ENCODE peak calls at places on chromosomes 4 and X, in five cellular contexts. One of them, this sample, is unnamed.

GRCh38 chr4:47704693-47705325 is 133.1 kb downstream of the CORIN start:
- DNase-seq in CD8-positive, alpha-beta memory T cell: no peak
- DNase-seq in ovary: no peak
- DNase-seq in PC-3: peak
- DNase-seq in GM23338: peak
- DNase-seq in this sample: no peak

GRCh38 chr4:156771171-156771837 is 200.3 kb downstream of the PDGFC start:
- DNase-seq in ovary: no peak
- DNase-seq in PC-3: peak
- DNase-seq in GM23338: peak
- DNase-seq in CD8-positive, alpha-beta memory T cell: no peak
- DNase-seq in this sample: no peak

GRCh38 chrX:108224727-108225455 is 133.3 kb downstream of the ATG4A start:
- DNase-seq in GM23338: peak
- DNase-seq in PC-3: peak
- DNase-seq in CD8-positive, alpha-beta memory T cell: no peak
- DNase-seq in ovary: peak
- DNase-seq in this sample: no peak

GRCh38 chr4:8507251-8507570 is 66.6 kb downstream of the TRMT44 start:
- DNase-seq in CD8-positive, alpha-beta memory T cell: no peak
- DNase-seq in ovary: peak
- DNase-seq in GM23338: no peak
- DNase-seq in PC-3: no peak
- DNase-seq in this sample: no peak

GRCh38 chr4:153522800-153523089 is 56.6 kb downstream of the TMEM131L start:
- DNase-seq in CD8-positive, alpha-beta memory T cell: peak
- DNase-seq in PC-3: no peak
- DNase-seq in GM23338: no peak
- DNase-seq in ovary: no peak
- DNase-seq in this sample: no peak

GRCh38 chrX:55074851-55075467 is at the start of gene PAGE2B:
- DNase-seq in CD8-positive, alpha-beta memory T cell: no peak
- DNase-seq in ovary: no peak
- DNase-seq in GM23338: no peak
- DNase-seq in PC-3: no peak
- DNase-seq in this sample: no peak

GRCh38 chrX:10156199-10157031 is at the start of gene CLCN4:
- DNase-seq in PC-3: peak
- DNase-seq in GM23338: peak
- DNase-seq in ovary: peak
- DNase-seq in CD8-positive, alpha-beta memory T cell: no peak
- DNase-seq in this sample: peak

GRCh38 chrX:121598356-121598755 is 550.9 kb downstream of the GLUD2 start:
- DNase-seq in CD8-positive, alpha-beta memory T cell: no peak
- DNase-seq in GM23338: no peak
- DNase-seq in PC-3: peak
- DNase-seq in ovary: no peak
- DNase-seq in this sample: no peak

GRCh38 chr4:78585633-78586032 is 34.1 kb downstream of the ANXA3 start:
- DNase-seq in CD8-positive, alpha-beta memory T cell: no peak
- DNase-seq in GM23338: no peak
- DNase-seq in PC-3: no peak
- DNase-seq in ovary: no peak
- DNase-seq in this sample: no peak

GRCh38 chrX:96004386-96004785 is 680.3 kb upstream of the DIAPH2 start:
- DNase-seq in PC-3: peak
- DNase-seq in CD8-positive, alpha-beta memory T cell: no peak
- DNase-seq in ovary: no peak
- DNase-seq in GM23338: no peak
- DNase-seq in this sample: no peak

GRCh38 chrX:2894885-2895292 is 34.2 kb downstream of the ARSD start:
- DNase-seq in CD8-positive, alpha-beta memory T cell: no peak
- DNase-seq in PC-3: peak
- DNase-seq in ovary: no peak
- DNase-seq in GM23338: no peak
- DNase-seq in this sample: no peak

GRCh38 chr4:6471303-6472007 is 959 bp downstream of the PPP2R2C start:
- DNase-seq in ovary: no peak
- DNase-seq in GM23338: peak
- DNase-seq in CD8-positive, alpha-beta memory T cell: no peak
- DNase-seq in PC-3: no peak
- DNase-seq in this sample: no peak

GRCh38 chr4:176849076-176849475 is 56.4 kb upstream of the VEGFC start:
- DNase-seq in GM23338: no peak
- DNase-seq in CD8-positive, alpha-beta memory T cell: no peak
- DNase-seq in ovary: no peak
- DNase-seq in PC-3: no peak
- DNase-seq in this sample: no peak

GRCh38 chr4:156512622-156513021 is 459.0 kb downstream of the PDGFC start:
- DNase-seq in PC-3: no peak
- DNase-seq in ovary: no peak
- DNase-seq in GM23338: no peak
- DNase-seq in CD8-positive, alpha-beta memory T cell: no peak
- DNase-seq in this sample: no peak

GRCh38 chr4:8230891-8231290 is 31.8 kb downstream of the SH3TC1 start:
- DNase-seq in GM23338: no peak
- DNase-seq in CD8-positive, alpha-beta memory T cell: no peak
- DNase-seq in ovary: no peak
- DNase-seq in PC-3: no peak
- DNase-seq in this sample: no peak

GRCh38 chrX:2608638-2609430 is 82.3 kb upstream of the CD99 start:
- DNase-seq in CD8-positive, alpha-beta memory T cell: peak
- DNase-seq in GM23338: peak
- DNase-seq in PC-3: peak
- DNase-seq in ovary: peak
- DNase-seq in this sample: peak

GRCh38 chrX:49838374-49838773 is 9.3 kb downstream of the PAGE4 start:
- DNase-seq in ovary: no peak
- DNase-seq in GM23338: peak
- DNase-seq in CD8-positive, alpha-beta memory T cell: no peak
- DNase-seq in PC-3: peak
- DNase-seq in this sample: no peak

GRCh38 chr4:169158860-169159259 is 111.9 kb downstream of the SH3RF1 start:
- DNase-seq in PC-3: no peak
- DNase-seq in ovary: no peak
- DNase-seq in GM23338: no peak
- DNase-seq in CD8-positive, alpha-beta memory T cell: no peak
- DNase-seq in this sample: no peak

GRCh38 chr4:113869743-113870375 is 108.3 kb upstream of the CAMK2D start:
- DNase-seq in GM23338: no peak
- DNase-seq in CD8-positive, alpha-beta memory T cell: no peak
- DNase-seq in ovary: no peak
- DNase-seq in PC-3: peak
- DNase-seq in this sample: no peak

GRCh38 chr4:38868055-38868965 is 704 bp downstream of the FAM114A1 start:
- DNase-seq in GM23338: peak
- DNase-seq in CD8-positive, alpha-beta memory T cell: no peak
- DNase-seq in ovary: peak
- DNase-seq in PC-3: no peak
- DNase-seq in this sample: no peak

GRCh38 chr4:8699063-8699385 is 106.5 kb downstream of the CPZ start:
- DNase-seq in ovary: no peak
- DNase-seq in CD8-positive, alpha-beta memory T cell: no peak
- DNase-seq in GM23338: no peak
- DNase-seq in PC-3: no peak
- DNase-seq in this sample: no peak

GRCh38 chr4:68369474-68369805 is 19.6 kb upstream of the YTHDC1 start:
- DNase-seq in GM23338: no peak
- DNase-seq in PC-3: peak
- DNase-seq in ovary: no peak
- DNase-seq in CD8-positive, alpha-beta memory T cell: no peak
- DNase-seq in this sample: no peak

GRCh38 chr4:27360651-27361347 is 500.2 kb downstream of the STIM2 start:
- DNase-seq in PC-3: peak
- DNase-seq in CD8-positive, alpha-beta memory T cell: no peak
- DNase-seq in GM23338: peak
- DNase-seq in ovary: no peak
- DNase-seq in this sample: no peak

GRCh38 chr4:106362426-106362825 is 6.2 kb downstream of the GIMD1 start:
- DNase-seq in ovary: no peak
- DNase-seq in GM23338: no peak
- DNase-seq in CD8-positive, alpha-beta memory T cell: no peak
- DNase-seq in PC-3: no peak
- DNase-seq in this sample: no peak

GRCh38 chr4:74715731-74716435 is 78.4 kb downstream of the BTC start:
- DNase-seq in GM23338: no peak
- DNase-seq in PC-3: no peak
- DNase-seq in ovary: no peak
- DNase-seq in CD8-positive, alpha-beta memory T cell: no peak
- DNase-seq in this sample: no peak

GRCh38 chr4:140308366-140309123 is 64.9 kb upstream of the SCOC start:
- DNase-seq in PC-3: no peak
- DNase-seq in ovary: peak
- DNase-seq in CD8-positive, alpha-beta memory T cell: no peak
- DNase-seq in GM23338: no peak
- DNase-seq in this sample: peak

GRCh38 chrX:63488546-63489373 is 137.6 kb upstream of the SPIN4 start:
- DNase-seq in PC-3: no peak
- DNase-seq in ovary: no peak
- DNase-seq in CD8-positive, alpha-beta memory T cell: no peak
- DNase-seq in GM23338: no peak
- DNase-seq in this sample: no peak

GRCh38 chr4:29259556-29259955 is 1460.6 kb upstream of the PCDH7 start:
- DNase-seq in CD8-positive, alpha-beta memory T cell: no peak
- DNase-seq in PC-3: peak
- DNase-seq in GM23338: no peak
- DNase-seq in ovary: no peak
- DNase-seq in this sample: no peak

GRCh38 chrX:148530464-148531077 is 30.2 kb downstream of the AFF2 start:
- DNase-seq in GM23338: peak
- DNase-seq in CD8-positive, alpha-beta memory T cell: no peak
- DNase-seq in ovary: no peak
- DNase-seq in PC-3: peak
- DNase-seq in this sample: no peak

GRCh38 chrX:40170830-40171512 is 73.2 kb upstream of the BCOR start:
- DNase-seq in CD8-positive, alpha-beta memory T cell: no peak
- DNase-seq in GM23338: peak
- DNase-seq in PC-3: peak
- DNase-seq in ovary: no peak
- DNase-seq in this sample: no peak
- H3K4me3 ChIP-seq in CD8-positive, alpha-beta memory T cell: peak
- H3K4me3 ChIP-seq in GM23338: peak
- H3K4me3 ChIP-seq in PC-3: peak
- H3K4me3 ChIP-seq in ovary: peak
- H3K4me3 ChIP-seq in this sample: no peak

GRCh38 chr4:87011340-87012034 is 76.7 kb downstream of the AFF1 start:
- DNase-seq in ovary: no peak
- DNase-seq in PC-3: peak
- DNase-seq in GM23338: peak
- DNase-seq in CD8-positive, alpha-beta memory T cell: no peak
- DNase-seq in this sample: no peak
- H3K4me3 ChIP-seq in ovary: no peak
- H3K4me3 ChIP-seq in PC-3: no peak
- H3K4me3 ChIP-seq in GM23338: no peak
- H3K4me3 ChIP-seq in CD8-positive, alpha-beta memory T cell: no peak
- H3K4me3 ChIP-seq in this sample: no peak

GRCh38 chr4:184282251-184282713 is 64.6 kb upstream of the ENPP6 start:
- DNase-seq in ovary: no peak
- DNase-seq in CD8-positive, alpha-beta memory T cell: peak
- DNase-seq in GM23338: peak
- DNase-seq in PC-3: no peak
- DNase-seq in this sample: peak

GRCh38 chr4:184279496-184280082 is 61.9 kb upstream of the ENPP6 start:
- DNase-seq in ovary: no peak
- DNase-seq in PC-3: no peak
- DNase-seq in CD8-positive, alpha-beta memory T cell: no peak
- DNase-seq in GM23338: no peak
- DNase-seq in this sample: peak

GRCh38 chr4:184281231-184282139 is 63.8 kb upstream of the ENPP6 start:
- DNase-seq in GM23338: no peak
- DNase-seq in CD8-positive, alpha-beta memory T cell: no peak
- DNase-seq in PC-3: no peak
- DNase-seq in ovary: no peak
- DNase-seq in this sample: peak

GRCh38 chr4:184280591-184281071 is 63.0 kb upstream of the ENPP6 start:
- DNase-seq in PC-3: no peak
- DNase-seq in ovary: no peak
- DNase-seq in GM23338: no peak
- DNase-seq in CD8-positive, alpha-beta memory T cell: no peak
- DNase-seq in this sample: peak

DNA sequence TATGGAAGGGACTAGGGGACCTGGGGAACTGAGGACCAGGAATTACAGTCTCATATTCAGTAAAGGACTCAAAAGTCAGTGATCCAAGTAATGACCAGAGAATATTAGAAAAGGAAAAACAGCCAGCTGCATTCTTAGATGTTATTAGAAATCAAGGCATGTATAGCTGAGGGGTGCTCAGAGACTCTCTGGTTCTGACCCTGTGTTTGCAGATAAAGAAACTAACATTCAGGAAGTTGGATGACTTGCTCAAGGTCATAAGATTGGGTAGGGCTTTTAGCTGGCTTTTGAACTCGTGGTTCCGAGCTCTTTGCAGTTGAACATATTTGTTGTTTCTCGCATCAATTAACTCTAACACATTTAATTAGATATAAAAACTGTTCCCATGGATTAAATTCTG is 62.4 kb upstream of the ENPP6 start:
- DNase-seq in CD8-positive, alpha-beta memory T cell: no peak
- DNase-seq in PC-3: no peak
- DNase-seq in ovary: no peak
- DNase-seq in GM23338: no peak
- DNase-seq in this sample: no peak
- H3K4me3 ChIP-seq in CD8-positive, alpha-beta memory T cell: no peak
- H3K4me3 ChIP-seq in PC-3: no peak
- H3K4me3 ChIP-seq in ovary: no peak
- H3K4me3 ChIP-seq in GM23338: no peak
- H3K4me3 ChIP-seq in this sample: no peak

GRCh38 chr4:165378763-165379631 is at the start of gene CPE:
- DNase-seq in CD8-positive, alpha-beta memory T cell: peak
- DNase-seq in ovary: peak
- DNase-seq in GM23338: peak
- DNase-seq in PC-3: peak
- DNase-seq in this sample: peak

GRCh38 chr4:165379662-165380061 is 854 bp downstream of the CPE start:
- DNase-seq in GM23338: peak
- DNase-seq in PC-3: no peak
- DNase-seq in CD8-positive, alpha-beta memory T cell: no peak
- DNase-seq in ovary: peak
- DNase-seq in this sample: no peak

GRCh38 chr4:165381821-165382373 is 3.1 kb downstream of the CPE start:
- DNase-seq in GM23338: no peak
- DNase-seq in PC-3: no peak
- DNase-seq in ovary: no peak
- DNase-seq in CD8-positive, alpha-beta memory T cell: no peak
- DNase-seq in this sample: no peak

GRCh38 chr4:165375465-165375864 is 3.3 kb upstream of the CPE start:
- DNase-seq in PC-3: no peak
- DNase-seq in GM23338: no peak
- DNase-seq in ovary: no peak
- DNase-seq in CD8-positive, alpha-beta memory T cell: no peak
- DNase-seq in this sample: no peak

DNA sequence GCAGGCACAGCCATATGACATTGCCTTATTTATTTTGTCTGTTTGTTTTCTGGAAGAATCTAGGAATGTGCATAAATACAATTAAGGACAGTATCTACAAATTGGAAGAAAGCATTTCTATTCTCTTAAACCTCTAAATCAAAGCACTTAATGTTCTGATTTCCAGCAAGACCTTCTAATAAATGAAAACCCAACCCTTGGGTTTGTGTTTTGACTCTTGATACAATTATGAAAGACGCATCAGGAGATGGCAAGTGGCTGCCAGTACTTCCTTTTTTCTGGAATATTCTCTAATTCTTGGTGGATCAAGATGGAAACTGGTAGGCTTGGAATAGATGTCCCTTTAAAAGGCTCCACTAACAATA is 428 bp upstream of the CPE start:
- DNase-seq in ovary: no peak
- DNase-seq in GM23338: no peak
- DNase-seq in CD8-positive, alpha-beta memory T cell: no peak
- DNase-seq in PC-3: no peak
- DNase-seq in this sample: no peak
- H3K4me3 ChIP-seq in ovary: peak
- H3K4me3 ChIP-seq in GM23338: peak
- H3K4me3 ChIP-seq in CD8-positive, alpha-beta memory T cell: peak
- H3K4me3 ChIP-seq in PC-3: peak
- H3K4me3 ChIP-seq in this sample: peak

This sample was measured in right atrium auricular region.